ENCODE peak calls at places on chromosomes 7 and 10, in five cellular contexts. I is OCI-M1; J is fibroblast of villous mesenchyme; W is stimulated activated CD4-positive, alpha-beta T cell treated with anti-CD3 and anti-CD28 coated beads, Interleukin-1b, Interleukin-23, amount 100 ng/mL, for 4 hours; M is RWPE1. T is an unnamed sample.

GRCh38 chr10:88537337-88537736 is 45.8 kb downstream of the RNLS start:
- DNase-seq in J (no peak), M (no peak), I (no peak), W (no peak), T (no peak)

GRCh38 chr7:106126170-106126938 is 14.2 kb upstream of the SYPL1 start:
- DNase-seq in J (no peak), I (peak), W (no peak), M (peak), T (peak)

GRCh38 chr10:64636461-64636860 is 1115.3 kb downstream of the REEP3 start:
- DNase-seq in J (no peak), W (no peak), I (no peak), M (no peak), T (no peak)

GRCh38 chr7:7791523-7791922 is 73.1 kb upstream of the RPA3 start:
- DNase-seq in M (no peak), I (no peak), W (no peak), J (peak), T (no peak)

GRCh38 chr10:112972606-112973005 is 22.6 kb downstream of the TCF7L2 start:
- DNase-seq in J (no peak), M (no peak), W (no peak), I (no peak), T (no peak)

GRCh38 chr10:100357073-100357858 is 10.2 kb downstream of the SCD start:
- DNase-seq in W (no peak), J (peak), M (no peak), I (no peak), T (no peak)

GRCh38 chr7:48144291-48144768 is 26.9 kb upstream of the ABCA13 start:
- DNase-seq in W (no peak), I (no peak), J (peak), M (no peak), T (no peak)

GRCh38 chr7:18399624-18400235 is 95.8 kb upstream of the HDAC9 start:
- DNase-seq in W (no peak), J (no peak), M (no peak), I (no peak), T (no peak)

GRCh38 chr7:7567898-7568531 is 1.3 kb downstream of the MIOS start:
- DNase-seq in J (no peak), W (no peak), M (peak), I (no peak), T (peak)

GRCh38 chr7:27249724-27250636 is 7.4 kb downstream of the EVX1 start:
- DNase-seq in J (no peak), I (no peak), M (no peak), W (no peak), T (no peak)